ENCODE peak calls at places on chromosomes 6 and 20, in six cellular contexts. I is left lung, L is heart left ventricle, P is adrenal gland, Q is prostate gland, T is psoas muscle. W is an unnamed sample. For H3K4me1, the result is how much of the 10 kb centered on the place peaks cover.

GRCh38 chr20:52321396-52321795 is 129.8 kb upstream of the ZFP64 start:
- DNase-seq in I (no peak), L (no peak), P (no peak), Q (no peak), T (no peak), W (no peak)

GRCh38 chr20:21505810-21506530 is 7.9 kb downstream of the NKX2-2 start:
- DNase-seq in I (peak), L (no peak), P (peak), Q (no peak), T (no peak), W (no peak)

GRCh38 chr20:35792740-35793139 is 20.9 kb downstream of the PHF20 start:
- DNase-seq in I (no peak), L (no peak), P (no peak), Q (no peak), T (no peak), W (no peak)

GRCh38 chr6:35804996-35805736 is at the start of gene LHFPL5:
- DNase-seq in I (peak), L (peak), P (peak), Q (no peak), T (peak), W (peak)

GRCh38 chr6:107171513-107171912 is 56.2 kb upstream of the BEND3 start:
- DNase-seq in I (no peak), L (no peak), P (no peak), Q (no peak), T (no peak), W (no peak)

GRCh38 chr20:13487202-13487601 is 151.5 kb downstream of the TASP1 start:
- DNase-seq in I (no peak), L (no peak), P (no peak), Q (no peak), T (no peak), W (no peak)

GRCh38 chr20:36310215-36310981 is 4.3 kb downstream of the DLGAP4 start:
- DNase-seq in I (no peak), L (no peak), P (peak), Q (no peak), T (no peak), W (no peak)

GRCh38 chr6:35710241-35710847 is 21.6 kb upstream of the FKBP5 start:
- DNase-seq in I (no peak), L (no peak), P (no peak), Q (no peak), T (no peak), W (no peak)

GRCh38 chr6:154426997-154427396 is 70.4 kb upstream of the IPCEF1 start:
- DNase-seq in I (no peak), L (no peak), P (no peak), Q (no peak), T (no peak), W (no peak)

GRCh38 chr20:57881466-57882405 is 171.9 kb upstream of the PMEPA1 start:
- DNase-seq in I (no peak), L (no peak), P (no peak), Q (no peak), T (no peak), W (no peak)

GRCh38 chr20:61937146-61937962 is 128.3 kb downstream of the TAF4 start:
- DNase-seq in I (peak), L (no peak), P (no peak), Q (no peak), T (no peak), W (no peak)

GRCh38 chr6:157597461-157598312 is 216.7 kb downstream of the ZDHHC14 start:
- DNase-seq in I (no peak), L (peak), P (peak), Q (peak), T (peak), W (peak)

GRCh38 chr20:62104791-62105345 is 17.4 kb upstream of the LSM14B start:
- DNase-seq in I (no peak), L (no peak), P (no peak), Q (peak), T (no peak), W (no peak)

GRCh38 chr6:394641-395289 is 3.2 kb downstream of the IRF4 start:
- DNase-seq in I (no peak), L (no peak), P (no peak), Q (no peak), T (no peak), W (no peak)

GRCh38 chr20:63706852-63707557 is 771 bp downstream of the ARFRP1 start:
- DNase-seq in I (peak), L (peak), P (peak), Q (peak), T (peak), W (peak)

GRCh38 chr20:22475662-22476061 is 108.7 kb downstream of the FOXA2 start:
- DNase-seq in I (no peak), L (no peak), P (no peak), Q (no peak), T (no peak), W (no peak)

GRCh38 chr6:90646936-90647335 is 60.1 kb upstream of the MAP3K7 start:
- DNase-seq in I (no peak), L (no peak), P (no peak), Q (no peak), T (no peak), W (no peak)

GRCh38 chr20:63687419-63688233 is 8.8 kb upstream of the TNFRSF6B start:
- DNase-seq in I (peak), L (no peak), P (no peak), Q (no peak), T (no peak), W (no peak)

GRCh38 chr20:32564921-32565734 is 20.0 kb downstream of the NOL4L start:
- DNase-seq in I (peak), L (peak), P (no peak), Q (no peak), T (peak), W (no peak)

GRCh38 chr6:150741633-150742200 is 123.8 kb upstream of the MTHFD1L start:
- DNase-seq in I (no peak), L (peak), P (no peak), Q (no peak), T (no peak), W (peak)

GRCh38 chr6:113980937-113981554 is 10.1 kb upstream of the HDAC2 start:
- DNase-seq in I (no peak), L (no peak), P (no peak), Q (no peak), T (no peak), W (peak)

GRCh38 chr6:166627875-166628849 is 1.1 kb upstream of the RPS6KA2 start:
- DNase-seq in I (peak), L (peak), P (peak), Q (peak), T (peak), W (peak)

GRCh38 chr6:7939186-7939863 is 28.7 kb upstream of the TXNDC5 start:
- DNase-seq in I (no peak), L (no peak), P (no peak), Q (no peak), T (no peak), W (no peak)

GRCh38 chr6:83853178-83853967 is at the start of gene RIPPLY2:
- DNase-seq in I (peak), L (peak), P (peak), Q (peak), T (no peak), W (no peak)

GRCh38 chr6:68197356-68197755 is 437.7 kb upstream of the ADGRB3 start:
- DNase-seq in I (no peak), L (no peak), P (no peak), Q (no peak), T (no peak), W (no peak)

GRCh38 chr20:3165473-3166337 is 6.0 kb upstream of the FASTKD5 start:
- DNase-seq in I (no peak), L (peak), P (no peak), Q (no peak), T (peak), W (no peak)

GRCh38 chr6:116386581-116387299 is 16.0 kb downstream of the DSE start:
- DNase-seq in I (no peak), L (no peak), P (no peak), Q (no peak), T (no peak), W (no peak)

GRCh38 chr20:24746351-24746685 is 202.8 kb upstream of the CST7 start:
- DNase-seq in I (peak), L (no peak), P (no peak), Q (peak), T (no peak), W (no peak)

GRCh38 chr20:56589633-56590032 is 39.5 kb upstream of the TFAP2C start:
- DNase-seq in I (no peak), L (no peak), P (no peak), Q (no peak), T (no peak), W (no peak)
- H3K4me1 ChIP-seq in I (under half), L (under half), P (under half), Q (under half), T (under half), W (under half)

GRCh38 chr6:16684896-16685554 is 76.2 kb downstream of the ATXN1 start:
- DNase-seq in I (no peak), L (no peak), P (no peak), Q (no peak), T (no peak), W (no peak)
- H3K4me1 ChIP-seq in I (under half), L (under half), P (under half), Q (under half), T (half or more), W (half or more)

DNA sequence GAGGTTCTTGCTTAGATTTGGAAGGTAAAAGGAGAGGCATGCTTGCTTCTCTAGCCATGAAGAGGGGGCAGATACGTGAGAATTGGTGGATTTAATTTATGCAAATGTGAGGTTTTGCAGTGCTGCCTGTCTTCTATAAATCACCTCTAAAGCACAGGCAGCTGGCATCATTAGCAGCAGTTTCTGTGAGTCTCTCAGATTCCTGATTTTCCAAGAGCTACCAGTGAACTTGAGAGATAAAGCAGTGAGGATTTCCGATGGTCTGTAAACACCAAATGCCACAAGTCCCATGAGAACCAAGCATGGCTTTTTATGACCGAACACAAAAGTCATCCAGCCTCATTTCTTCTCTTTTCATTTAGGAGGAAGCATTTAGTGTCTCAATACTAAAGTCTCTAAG is 3.2 kb upstream of the SIRPB2 start:
- DNase-seq in I (no peak), L (no peak), P (no peak), Q (no peak), T (no peak), W (no peak)
- H3K4me1 ChIP-seq in I (under half), L (under half), P (under half), Q (under half), T (under half), W (under half)

DNA sequence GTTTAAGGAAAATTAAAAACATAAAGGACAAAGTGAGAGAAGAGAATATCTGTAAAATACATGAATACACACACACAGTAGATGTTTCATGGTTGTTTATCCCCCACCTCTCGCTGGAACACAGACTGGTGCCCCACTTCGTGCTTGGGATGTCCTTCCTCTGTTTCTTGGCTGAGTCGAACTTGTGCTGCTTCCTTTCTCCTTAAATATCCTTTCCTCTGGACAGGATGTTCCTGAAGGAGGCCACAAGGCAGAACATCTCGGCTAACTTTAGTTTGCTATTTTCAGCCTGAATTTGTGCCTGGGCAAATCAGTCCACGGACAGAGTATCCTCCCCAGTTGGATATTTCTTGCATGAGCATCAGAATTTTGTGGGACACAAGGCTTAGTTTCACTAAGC is 54.7 kb upstream of the ZMYND8 start:
- DNase-seq in I (no peak), L (peak), P (no peak), Q (no peak), T (no peak), W (no peak)
- H3K4me1 ChIP-seq in I (under half), L (under half), P (under half), Q (under half), T (under half), W (under half)

GRCh38 chr20:53920647-53921245 is 149.6 kb downstream of the BCAS1 start:
- DNase-seq in I (no peak), L (no peak), P (no peak), Q (no peak), T (no peak), W (no peak)
- H3K4me1 ChIP-seq in I (under half), L (under half), P (under half), Q (under half), T (under half), W (half or more)

DNA sequence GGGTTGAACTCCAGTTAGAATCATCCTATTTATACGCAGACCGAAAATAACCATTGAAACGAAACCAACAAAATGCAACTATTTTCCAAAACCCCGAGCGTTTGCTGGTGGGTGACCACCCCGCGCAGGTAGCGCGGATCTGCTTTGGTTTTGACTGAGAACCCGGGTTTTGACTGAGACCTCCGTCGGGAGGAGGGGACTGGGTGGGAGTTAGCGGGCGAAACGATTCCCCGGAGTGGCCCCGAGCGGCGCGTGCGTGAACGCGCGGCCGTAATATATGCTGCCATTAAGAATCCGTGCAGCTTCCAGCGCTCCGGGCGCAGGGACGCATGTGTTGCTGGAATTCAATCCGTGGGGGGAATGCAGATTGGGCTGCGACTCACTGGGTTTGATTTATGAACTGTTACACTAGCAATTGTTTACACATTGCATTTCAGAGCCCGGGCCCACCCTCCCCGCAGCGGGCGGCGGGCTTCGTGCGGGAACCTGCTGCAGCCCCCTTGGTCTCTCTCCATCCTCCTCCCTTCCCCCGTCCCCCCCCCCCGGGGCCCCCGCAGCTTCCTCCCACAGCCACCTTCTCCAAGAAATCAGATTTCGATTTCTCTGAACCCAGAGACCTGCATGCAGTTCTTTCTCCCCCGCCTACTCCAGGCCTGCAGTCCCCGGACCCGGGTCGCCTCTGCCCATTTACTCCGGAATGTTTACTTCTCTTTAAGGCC is 9.9 kb downstream of the NRN1 start:
- DNase-seq in I (peak), L (no peak), P (no peak), Q (no peak), T (no peak), W (no peak)
- H3K4me1 ChIP-seq in I (under half), L (under half), P (under half), Q (under half), T (under half), W (under half)

DNA sequence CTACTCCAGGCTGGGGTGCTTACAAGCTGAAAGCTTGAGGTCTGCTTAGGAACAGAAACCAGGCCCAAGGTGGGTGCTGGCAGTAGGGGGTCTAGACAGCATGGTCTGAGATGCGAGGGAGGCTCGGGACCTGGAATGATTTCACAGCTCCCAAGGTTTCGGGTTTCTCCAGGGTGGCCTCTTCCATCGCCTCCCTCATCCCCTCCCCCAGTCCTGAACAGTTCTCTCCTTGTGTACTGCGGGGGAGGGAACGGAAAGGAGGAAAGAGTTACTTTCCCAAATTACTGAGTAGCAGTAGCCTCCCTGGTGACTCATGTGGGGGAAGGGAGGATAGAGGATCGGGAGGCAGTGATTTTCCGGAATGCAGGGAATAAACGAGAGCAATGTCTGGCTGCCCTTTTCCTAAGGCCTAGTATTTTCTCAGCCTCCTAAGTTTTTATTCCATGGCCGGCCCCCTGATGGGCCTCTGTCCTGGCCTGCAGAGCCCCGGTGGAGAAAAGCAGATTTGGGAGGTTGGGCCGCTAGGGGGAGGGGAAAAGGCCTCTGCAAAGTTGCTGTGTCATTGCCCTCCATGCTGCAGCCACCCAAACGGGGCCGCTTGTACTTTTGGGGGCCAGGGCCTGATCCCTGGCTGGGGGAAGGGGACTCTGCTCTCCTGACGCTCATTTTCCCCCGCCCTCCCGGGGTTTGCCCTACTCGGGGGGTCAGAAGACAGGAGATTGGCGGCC is 1.5 kb downstream of the BRD2 start:
- DNase-seq in I (peak), L (peak), P (peak), Q (peak), T (peak), W (peak)
- H3K4me1 ChIP-seq in I (under half), L (under half), P (under half), Q (under half), T (under half), W (under half)

GRCh38 chr6:17417817-17418216 is 24.4 kb downstream of the CAP2 start:
- DNase-seq in I (no peak), L (no peak), P (no peak), Q (no peak), T (no peak), W (no peak)

GRCh38 chr6:17423018-17423417 is 29.6 kb downstream of the CAP2 start:
- DNase-seq in I (no peak), L (no peak), P (no peak), Q (no peak), T (no peak), W (no peak)

GRCh38 chr6:17419189-17419575 is 25.8 kb downstream of the CAP2 start:
- DNase-seq in I (no peak), L (no peak), P (no peak), Q (no peak), T (no peak), W (no peak)

GRCh38 chr6:17421406-17421805 is 28.0 kb downstream of the CAP2 start:
- DNase-seq in I (no peak), L (no peak), P (no peak), Q (no peak), T (no peak), W (no peak)

DNA sequence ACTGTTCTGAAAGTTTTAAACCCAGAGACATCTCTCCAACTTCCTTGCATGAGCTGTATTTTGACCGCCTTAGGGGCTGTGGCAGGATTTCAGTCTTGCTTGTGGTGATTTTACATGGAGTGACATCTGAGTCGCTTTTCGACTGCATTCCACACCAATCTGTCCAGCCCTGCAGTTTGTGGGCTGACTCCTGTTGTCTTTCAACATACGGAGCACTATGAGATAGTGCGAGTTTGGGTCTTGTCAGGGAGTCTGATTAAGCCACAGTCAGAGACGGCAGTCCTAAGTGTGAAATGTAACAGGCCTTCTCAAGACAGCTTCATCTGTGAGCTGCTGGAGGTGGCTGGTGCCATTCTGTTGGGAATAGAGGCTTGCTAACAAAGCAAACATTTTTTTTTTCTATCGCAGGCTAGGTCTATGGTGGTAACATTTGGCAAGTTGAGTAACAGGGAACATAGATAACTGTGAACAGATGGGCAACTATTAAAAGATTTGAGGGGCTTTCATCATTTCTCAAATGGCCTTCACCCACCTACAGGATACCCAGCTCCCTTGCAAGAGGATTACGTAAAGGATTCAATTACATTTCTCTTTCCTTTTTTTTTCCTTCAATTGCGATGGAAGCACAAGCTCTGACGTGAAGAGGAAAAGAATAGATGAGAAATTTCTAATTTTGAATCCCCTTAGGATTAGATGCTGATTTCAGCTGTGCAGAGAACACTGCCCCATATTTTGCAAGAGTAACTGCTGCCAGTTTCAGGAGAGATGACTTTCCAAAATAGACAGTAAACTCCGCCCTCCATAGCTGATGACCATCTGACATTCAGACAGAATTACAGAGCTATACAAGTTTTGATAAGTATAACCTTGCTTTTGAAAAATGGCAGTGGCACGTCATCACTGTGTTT is 25.1 kb downstream of the CAP2 start:
- DNase-seq in I (no peak), L (no peak), P (no peak), Q (no peak), T (no peak), W (no peak)
- H3K4me1 ChIP-seq in I (under half), L (under half), P (under half), Q (under half), T (half or more), W (under half)

GRCh38 chr6:39335780-39336541 is 13.5 kb upstream of the KCNK16 start:
- DNase-seq in I (no peak), L (no peak), P (no peak), Q (no peak), T (no peak), W (no peak)
- H3K4me1 ChIP-seq in I (under half), L (under half), P (under half), Q (under half), T (under half), W (under half)

W was measured in HepG2.